ENCODE peak calls at places on chromosomes 1 and 21, in four cellular contexts. H, A, P and Z are unnamed samples. For H3K36me3, the result is how much of the 10 kb centered on the place peaks cover.

GRCh38 chr1:52423771-52424170 is 19.4 kb downstream of the PRPF38A start:
- DNase-seq in H (peak), A (no peak), P (no peak), Z (no peak)

GRCh38 chr1:170657275-170657853 is 6.6 kb upstream of the PRRX1 start:
- DNase-seq in H (no peak), A (no peak), P (no peak), Z (no peak)

GRCh38 chr1:51907079-51907702 is 28.7 kb upstream of the NRDC start:
- DNase-seq in H (no peak), A (no peak), P (no peak), Z (no peak)

GRCh38 chr1:197468581-197469175 is 200.6 kb downstream of the CRB1 start:
- DNase-seq in H (no peak), A (no peak), P (no peak), Z (no peak)

GRCh38 chr1:2475571-2475970 is 518 bp upstream of the PLCH2 start:
- DNase-seq in H (no peak), A (no peak), P (no peak), Z (no peak)

GRCh38 chr1:60746278-60746761 is 336.0 kb upstream of the NFIA start:
- DNase-seq in H (no peak), A (no peak), P (no peak), Z (no peak)

GRCh38 chr1:159190441-159190840 is 14.2 kb upstream of the ACKR1 start:
- DNase-seq in H (no peak), A (no peak), P (no peak), Z (no peak)

GRCh38 chr1:23592209-23592905 is 33.1 kb upstream of the ID3 start:
- DNase-seq in H (no peak), A (no peak), P (no peak), Z (no peak)

GRCh38 chr1:202029171-202029665 is 18.8 kb downstream of the ELF3 start:
- DNase-seq in H (no peak), A (no peak), P (peak), Z (no peak)

GRCh38 chr1:59360170-59360569 is 63.3 kb downstream of the FGGY start:
- DNase-seq in H (no peak), A (no peak), P (peak), Z (no peak)

GRCh38 chr1:198153103-198153502 is 3.7 kb upstream of the NEK7 start:
- DNase-seq in H (no peak), A (peak), P (no peak), Z (no peak)

GRCh38 chr1:18959591-18959990 is 3.1 kb upstream of the IFFO2 start:
- DNase-seq in H (no peak), A (no peak), P (no peak), Z (no peak)

GRCh38 chr1:150083907-150084306 is 16.3 kb downstream of the VPS45 start:
- DNase-seq in H (no peak), A (no peak), P (no peak), Z (no peak)

GRCh38 chr1:108877324-108877812 is 583 bp downstream of the GPSM2 start:
- DNase-seq in H (no peak), A (peak), P (no peak), Z (no peak)

GRCh38 chr1:243850013-243850367 is at the start of gene AKT3:
- DNase-seq in H (no peak), A (no peak), P (no peak), Z (no peak)

GRCh38 chr1:51518033-51518729 is 885 bp downstream of the EPS15 start:
- DNase-seq in H (peak), A (peak), P (no peak), Z (no peak)

GRCh38 chr1:63779338-63779819 is 5.6 kb downstream of the ROR1 start:
- DNase-seq in H (no peak), A (no peak), P (peak), Z (no peak)

GRCh38 chr21:23639726-23640125 is 1967.6 kb downstream of the MRPL39 start:
- DNase-seq in H (no peak), A (no peak), P (no peak), Z (no peak)

GRCh38 chr1:41851589-41851988 is 67.1 kb downstream of the HIVEP3 start:
- DNase-seq in H (no peak), A (no peak), P (no peak), Z (peak)

GRCh38 chr1:21320410-21321107 is 30.3 kb upstream of the ECE1 start:
- DNase-seq in H (no peak), A (no peak), P (no peak), Z (no peak)

GRCh38 chr1:235054466-235054865 is 74.2 kb downstream of the TOMM20 start:
- DNase-seq in H (no peak), A (no peak), P (no peak), Z (no peak)

GRCh38 chr1:78143673-78144072 is 97.9 kb downstream of the GIPC2 start:
- DNase-seq in H (no peak), A (no peak), P (no peak), Z (no peak)

GRCh38 chr1:38815903-38816627 is 43.5 kb downstream of the RRAGC start:
- DNase-seq in H (no peak), A (no peak), P (no peak), Z (no peak)

GRCh38 chr1:69776555-69776954 is 208.8 kb downstream of the LRRC7 start:
- DNase-seq in H (no peak), A (no peak), P (no peak), Z (no peak)

GRCh38 chr1:48917901-48918603 is 141.4 kb upstream of the BEND5 start:
- DNase-seq in H (no peak), A (no peak), P (no peak), Z (no peak)

GRCh38 chr1:69911301-69911801 is 294.0 kb downstream of the LRRC40 start:
- DNase-seq in H (no peak), A (no peak), P (peak), Z (no peak)

GRCh38 chr1:951364-951763 is 7.7 kb downstream of the NOC2L start:
- DNase-seq in H (no peak), A (no peak), P (no peak), Z (no peak)

GRCh38 chr21:43734830-43735229 is 15.9 kb downstream of the PDXK start:
- DNase-seq in H (no peak), A (peak), P (no peak), Z (no peak)

GRCh38 chr1:46246548-46247432 is 773 bp upstream of the RAD54L start:
- DNase-seq in H (no peak), A (no peak), P (peak), Z (no peak)

GRCh38 chr1:85275701-85276289 is 637 bp downstream of the BCL10 start:
- DNase-seq in H (peak), A (no peak), P (no peak), Z (no peak)

GRCh38 chr1:163652441-163652840 is 330.7 kb downstream of the NUF2 start:
- DNase-seq in H (no peak), A (no peak), P (no peak), Z (no peak)

GRCh38 chr1:206734499-206735142 is 36.0 kb upstream of the IL19 start:
- DNase-seq in H (peak), A (peak), P (no peak), Z (no peak)

GRCh38 chr1:217059401-217059800 is 336.2 kb upstream of the ESRRG start:
- DNase-seq in H (no peak), A (no peak), P (no peak), Z (no peak)

GRCh38 chr1:175373786-175374623 is 181.4 kb upstream of the KIAA0040 start:
- DNase-seq in H (no peak), A (no peak), P (no peak), Z (no peak)

GRCh38 chr21:43716376-43717165 is 2.4 kb upstream of the PDXK start:
- DNase-seq in H (no peak), A (no peak), P (no peak), Z (no peak)

GRCh38 chr1:226293553-226293920 is 15.4 kb downstream of the LIN9 start:
- DNase-seq in H (no peak), A (no peak), P (no peak), Z (no peak)

GRCh38 chr1:226292874-226293552 is 16.0 kb downstream of the LIN9 start:
- DNase-seq in H (no peak), A (no peak), P (no peak), Z (no peak)

DNA sequence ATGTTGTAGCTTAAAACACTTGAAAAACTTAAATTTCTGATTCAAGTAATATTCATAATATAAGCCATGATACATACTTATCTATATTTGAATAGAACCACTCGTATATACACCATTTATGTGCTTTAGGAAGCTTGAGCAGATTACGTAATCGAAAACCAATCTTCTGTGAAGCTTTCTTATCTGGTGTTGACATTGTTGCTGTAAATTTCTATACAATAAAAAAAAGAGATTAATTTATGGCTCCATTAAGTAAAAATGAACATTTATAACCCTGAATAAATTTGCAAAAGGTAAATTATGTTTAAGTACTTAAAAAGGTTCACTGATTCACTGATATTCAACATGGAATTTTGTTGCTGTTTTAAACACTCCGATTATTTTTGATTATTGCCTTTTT is 21.4 kb downstream of the LIN9 start:
- DNase-seq in H (no peak), A (no peak), P (no peak), Z (no peak)
- H3K36me3 ChIP-seq in H (under half), A (under half), P (under half), Z (under half)

GRCh38 chr1:6282577-6283270 is 21.8 kb upstream of the GPR153 start:
- DNase-seq in H (no peak), A (no peak), P (no peak), Z (no peak)
- H3K4me3 ChIP-seq in H (no peak), A (no peak), P (no peak), Z (no peak)

GRCh38 chr1:230680300-230681025 is 33.5 kb downstream of the AGT start:
- DNase-seq in H (no peak), A (no peak), P (no peak), Z (no peak)

GRCh38 chr1:230682882-230683610 is 30.9 kb downstream of the AGT start:
- DNase-seq in H (no peak), A (no peak), P (peak), Z (no peak)

GRCh38 chr1:230684146-230684545 is 29.8 kb downstream of the AGT start:
- DNase-seq in H (no peak), A (no peak), P (no peak), Z (peak)

GRCh38 chr1:230681599-230681998 is 32.3 kb downstream of the AGT start:
- DNase-seq in H (no peak), A (no peak), P (peak), Z (peak)

DNA sequence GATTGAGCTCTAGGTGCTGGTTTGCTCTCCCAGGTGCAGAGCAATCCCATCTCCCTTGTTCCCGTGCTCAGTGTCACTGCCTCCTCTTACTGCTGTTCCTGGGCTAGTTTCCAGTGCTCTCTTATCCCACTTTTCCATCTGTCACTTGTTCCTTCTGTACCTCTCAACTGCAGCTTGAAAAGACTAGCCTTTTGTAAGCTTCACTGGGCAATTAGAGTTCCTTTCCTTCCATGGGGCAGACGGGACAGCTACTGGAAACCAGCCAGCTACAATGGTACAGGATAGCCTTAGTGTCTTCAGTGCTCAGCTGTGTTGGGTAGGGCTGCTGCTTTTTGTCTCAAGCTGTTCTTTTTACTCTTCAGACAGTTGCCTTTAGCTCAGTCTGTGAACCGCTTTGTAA is 31.6 kb downstream of the AGT start:
- DNase-seq in H (no peak), A (no peak), P (no peak), Z (no peak)
- H3K36me3 ChIP-seq in H (half or more), A (half or more), P (under half), Z (under half)

GRCh38 chr1:43861337-43861736 is 72.3 kb upstream of the ARTN start:
- DNase-seq in H (no peak), A (no peak), P (no peak), Z (no peak)
- H3K4me3 ChIP-seq in H (no peak), A (no peak), P (no peak), Z (no peak)